ENCODE peak calls at places on chromosomes 6 and 20, in nine cellular contexts. One of them, this sample, is unnamed.

GRCh38 chr20:59724457-59725366 is 120.4 kb downstream of the PHACTR3 start:
- DNase-seq in upper lobe of right lung: peak
- DNase-seq in BJ: no peak
- DNase-seq in fibroblast of mammary gland: no peak
- DNase-seq in cardiac fibroblast: no peak
- DNase-seq in brain microvascular endothelial cell: no peak
- DNase-seq in foreskin fibroblast: no peak
- DNase-seq in uterus: no peak
- DNase-seq in HCT116: no peak
- DNase-seq in this sample: no peak

GRCh38 chr20:46772901-46773300 is 63.5 kb downstream of the SLC2A10 start:
- DNase-seq in BJ: no peak
- DNase-seq in upper lobe of right lung: no peak
- DNase-seq in foreskin fibroblast: no peak
- DNase-seq in fibroblast of mammary gland: no peak
- DNase-seq in HCT116: no peak
- DNase-seq in uterus: no peak
- DNase-seq in brain microvascular endothelial cell: no peak
- DNase-seq in cardiac fibroblast: no peak
- DNase-seq in this sample: no peak

GRCh38 chr6:113980937-113981554 is 10.1 kb upstream of the HDAC2 start:
- DNase-seq in BJ: no peak
- DNase-seq in cardiac fibroblast: peak
- DNase-seq in fibroblast of mammary gland: peak
- DNase-seq in HCT116: no peak
- DNase-seq in brain microvascular endothelial cell: no peak
- DNase-seq in upper lobe of right lung: no peak
- DNase-seq in uterus: no peak
- DNase-seq in foreskin fibroblast: peak
- DNase-seq in this sample: no peak

GRCh38 chr20:51985013-51985415 is 182.7 kb upstream of the SALL4 start:
- DNase-seq in cardiac fibroblast: peak
- DNase-seq in foreskin fibroblast: peak
- DNase-seq in upper lobe of right lung: no peak
- DNase-seq in fibroblast of mammary gland: peak
- DNase-seq in HCT116: peak
- DNase-seq in BJ: peak
- DNase-seq in uterus: peak
- DNase-seq in brain microvascular endothelial cell: peak
- DNase-seq in this sample: peak

GRCh38 chr6:56688521-56688920 is 45.8 kb upstream of the DST start:
- DNase-seq in brain microvascular endothelial cell: no peak
- DNase-seq in foreskin fibroblast: no peak
- DNase-seq in upper lobe of right lung: no peak
- DNase-seq in fibroblast of mammary gland: peak
- DNase-seq in uterus: no peak
- DNase-seq in HCT116: no peak
- DNase-seq in BJ: no peak
- DNase-seq in cardiac fibroblast: peak
- DNase-seq in this sample: no peak

GRCh38 chr6:140124498-140124897 is 750.0 kb upstream of the CITED2 start:
- DNase-seq in HCT116: no peak
- DNase-seq in foreskin fibroblast: no peak
- DNase-seq in brain microvascular endothelial cell: no peak
- DNase-seq in uterus: no peak
- DNase-seq in fibroblast of mammary gland: no peak
- DNase-seq in cardiac fibroblast: no peak
- DNase-seq in BJ: no peak
- DNase-seq in upper lobe of right lung: no peak
- DNase-seq in this sample: no peak

GRCh38 chr20:31864521-31865400 is 5.6 kb downstream of the DUSP15 start:
- DNase-seq in upper lobe of right lung: no peak
- DNase-seq in brain microvascular endothelial cell: no peak
- DNase-seq in BJ: no peak
- DNase-seq in fibroblast of mammary gland: no peak
- DNase-seq in foreskin fibroblast: no peak
- DNase-seq in HCT116: no peak
- DNase-seq in cardiac fibroblast: no peak
- DNase-seq in uterus: no peak
- DNase-seq in this sample: no peak

GRCh38 chr20:19588731-19589130 is 169.3 kb upstream of the RIN2 start:
- DNase-seq in BJ: no peak
- DNase-seq in foreskin fibroblast: peak
- DNase-seq in HCT116: no peak
- DNase-seq in cardiac fibroblast: no peak
- DNase-seq in uterus: peak
- DNase-seq in fibroblast of mammary gland: no peak
- DNase-seq in upper lobe of right lung: no peak
- DNase-seq in brain microvascular endothelial cell: no peak
- DNase-seq in this sample: no peak

GRCh38 chr20:3753098-3753497 is 14.5 kb downstream of the ADISSP start:
- DNase-seq in cardiac fibroblast: peak
- DNase-seq in foreskin fibroblast: peak
- DNase-seq in uterus: peak
- DNase-seq in upper lobe of right lung: no peak
- DNase-seq in HCT116: peak
- DNase-seq in BJ: no peak
- DNase-seq in fibroblast of mammary gland: peak
- DNase-seq in brain microvascular endothelial cell: peak
- DNase-seq in this sample: no peak

GRCh38 chr6:35993150-35993549 is 31.3 kb downstream of the SLC26A8 start:
- DNase-seq in foreskin fibroblast: no peak
- DNase-seq in fibroblast of mammary gland: no peak
- DNase-seq in upper lobe of right lung: no peak
- DNase-seq in brain microvascular endothelial cell: no peak
- DNase-seq in cardiac fibroblast: no peak
- DNase-seq in HCT116: no peak
- DNase-seq in uterus: no peak
- DNase-seq in BJ: no peak
- DNase-seq in this sample: no peak
- TF ChIP-seq CTCF in foreskin fibroblast: no peak
- TF ChIP-seq CTCF in fibroblast of mammary gland: no peak
- TF ChIP-seq CTCF in upper lobe of right lung: no peak
- TF ChIP-seq CTCF in brain microvascular endothelial cell: no peak
- TF ChIP-seq CTCF in cardiac fibroblast: no peak
- TF ChIP-seq CTCF in HCT116: no peak
- TF ChIP-seq CTCF in uterus: no peak
- TF ChIP-seq CTCF in BJ: no peak
- TF ChIP-seq CTCF in this sample: no peak

GRCh38 chr20:49699200-49699992 is 14.3 kb downstream of the B4GALT5 start:
- DNase-seq in cardiac fibroblast: peak
- DNase-seq in fibroblast of mammary gland: peak
- DNase-seq in upper lobe of right lung: no peak
- DNase-seq in foreskin fibroblast: peak
- DNase-seq in BJ: no peak
- DNase-seq in uterus: no peak
- DNase-seq in brain microvascular endothelial cell: peak
- DNase-seq in HCT116: no peak
- DNase-seq in this sample: no peak
- H3K4me3 ChIP-seq in cardiac fibroblast: no peak
- H3K4me3 ChIP-seq in fibroblast of mammary gland: no peak
- H3K4me3 ChIP-seq in upper lobe of right lung: no peak
- H3K4me3 ChIP-seq in foreskin fibroblast: no peak
- H3K4me3 ChIP-seq in BJ: no peak
- H3K4me3 ChIP-seq in uterus: no peak
- H3K4me3 ChIP-seq in brain microvascular endothelial cell: no peak
- H3K4me3 ChIP-seq in HCT116: no peak
- H3K4me3 ChIP-seq in this sample: no peak

GRCh38 chr20:25399038-25399430 is 8.4 kb upstream of the ABHD12 start:
- DNase-seq in brain microvascular endothelial cell: peak
- DNase-seq in upper lobe of right lung: no peak
- DNase-seq in foreskin fibroblast: peak
- DNase-seq in uterus: peak
- DNase-seq in HCT116: peak
- DNase-seq in BJ: peak
- DNase-seq in cardiac fibroblast: peak
- DNase-seq in fibroblast of mammary gland: peak
- DNase-seq in this sample: peak
- TF ChIP-seq CTCF in brain microvascular endothelial cell: peak
- TF ChIP-seq CTCF in upper lobe of right lung: peak
- TF ChIP-seq CTCF in foreskin fibroblast: peak
- TF ChIP-seq CTCF in uterus: peak
- TF ChIP-seq CTCF in HCT116: peak
- TF ChIP-seq CTCF in BJ: peak
- TF ChIP-seq CTCF in cardiac fibroblast: peak
- TF ChIP-seq CTCF in fibroblast of mammary gland: peak
- TF ChIP-seq CTCF in this sample: peak

GRCh38 chr6:16079354-16079753 is 49.5 kb upstream of the MYLIP start:
- DNase-seq in uterus: no peak
- DNase-seq in foreskin fibroblast: no peak
- DNase-seq in cardiac fibroblast: no peak
- DNase-seq in BJ: no peak
- DNase-seq in brain microvascular endothelial cell: no peak
- DNase-seq in HCT116: no peak
- DNase-seq in fibroblast of mammary gland: no peak
- DNase-seq in upper lobe of right lung: no peak
- DNase-seq in this sample: no peak

GRCh38 chr6:16081337-16081736 is 47.5 kb upstream of the MYLIP start:
- DNase-seq in cardiac fibroblast: no peak
- DNase-seq in fibroblast of mammary gland: no peak
- DNase-seq in upper lobe of right lung: no peak
- DNase-seq in uterus: no peak
- DNase-seq in foreskin fibroblast: no peak
- DNase-seq in HCT116: no peak
- DNase-seq in BJ: no peak
- DNase-seq in brain microvascular endothelial cell: no peak
- DNase-seq in this sample: no peak

GRCh38 chr6:16080204-16080603 is 48.7 kb upstream of the MYLIP start:
- DNase-seq in brain microvascular endothelial cell: no peak
- DNase-seq in cardiac fibroblast: no peak
- DNase-seq in upper lobe of right lung: no peak
- DNase-seq in foreskin fibroblast: no peak
- DNase-seq in BJ: no peak
- DNase-seq in uterus: no peak
- DNase-seq in HCT116: no peak
- DNase-seq in fibroblast of mammary gland: no peak
- DNase-seq in this sample: no peak

GRCh38 chr6:16078064-16078463 is 50.8 kb upstream of the MYLIP start:
- DNase-seq in BJ: no peak
- DNase-seq in cardiac fibroblast: no peak
- DNase-seq in foreskin fibroblast: no peak
- DNase-seq in fibroblast of mammary gland: no peak
- DNase-seq in upper lobe of right lung: no peak
- DNase-seq in HCT116: no peak
- DNase-seq in brain microvascular endothelial cell: no peak
- DNase-seq in uterus: no peak
- DNase-seq in this sample: no peak

GRCh38 chr6:16082367-16082766 is 46.5 kb upstream of the MYLIP start:
- DNase-seq in BJ: no peak
- DNase-seq in foreskin fibroblast: no peak
- DNase-seq in fibroblast of mammary gland: no peak
- DNase-seq in brain microvascular endothelial cell: no peak
- DNase-seq in upper lobe of right lung: no peak
- DNase-seq in uterus: no peak
- DNase-seq in cardiac fibroblast: no peak
- DNase-seq in HCT116: no peak
- DNase-seq in this sample: no peak
- H3K4me3 ChIP-seq in BJ: no peak
- H3K4me3 ChIP-seq in foreskin fibroblast: no peak
- H3K4me3 ChIP-seq in fibroblast of mammary gland: no peak
- H3K4me3 ChIP-seq in brain microvascular endothelial cell: no peak
- H3K4me3 ChIP-seq in upper lobe of right lung: no peak
- H3K4me3 ChIP-seq in uterus: no peak
- H3K4me3 ChIP-seq in cardiac fibroblast: no peak
- H3K4me3 ChIP-seq in HCT116: no peak
- H3K4me3 ChIP-seq in this sample: no peak

DNA sequence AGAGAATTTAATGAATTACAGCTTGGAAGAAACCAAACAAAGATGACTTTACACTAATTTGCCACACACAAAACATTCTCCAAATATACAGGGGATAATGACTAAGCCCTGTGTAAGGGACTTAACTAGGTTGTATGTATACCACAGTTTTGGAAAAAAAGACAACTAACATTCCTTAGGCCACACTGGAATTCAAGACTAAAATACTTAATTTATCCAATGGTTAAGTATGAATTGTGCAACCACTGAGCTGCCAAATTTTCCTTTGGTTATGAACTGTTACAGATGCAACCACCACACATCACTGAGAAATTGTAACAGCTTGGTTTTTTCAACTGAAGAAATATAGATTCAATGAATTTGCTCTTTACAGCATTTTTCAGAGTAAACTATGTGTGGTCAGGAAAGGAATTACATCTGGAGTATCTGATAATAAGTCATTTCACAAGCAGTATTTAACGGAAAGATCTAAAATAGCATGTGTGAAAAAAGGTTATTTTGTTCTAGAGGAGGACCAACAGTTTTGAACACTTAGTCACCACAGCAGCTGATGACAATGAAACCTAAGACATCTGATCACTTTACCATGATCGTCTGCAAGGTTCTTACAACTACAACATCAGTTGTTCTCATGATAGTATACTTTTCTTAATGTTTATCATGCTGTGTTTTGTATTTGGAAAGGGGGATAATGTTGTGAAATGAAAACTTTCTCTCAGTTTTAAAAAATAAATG is 318.8 kb downstream of the BCKDHB start:
- DNase-seq in fibroblast of mammary gland: peak
- DNase-seq in HCT116: no peak
- DNase-seq in upper lobe of right lung: no peak
- DNase-seq in foreskin fibroblast: peak
- DNase-seq in uterus: no peak
- DNase-seq in brain microvascular endothelial cell: peak
- DNase-seq in cardiac fibroblast: peak
- DNase-seq in BJ: peak
- DNase-seq in this sample: no peak
- TF ChIP-seq CTCF in fibroblast of mammary gland: no peak
- TF ChIP-seq CTCF in HCT116: peak
- TF ChIP-seq CTCF in upper lobe of right lung: peak
- TF ChIP-seq CTCF in foreskin fibroblast: no peak
- TF ChIP-seq CTCF in uterus: no peak
- TF ChIP-seq CTCF in brain microvascular endothelial cell: no peak
- TF ChIP-seq CTCF in cardiac fibroblast: peak
- TF ChIP-seq CTCF in BJ: no peak
- TF ChIP-seq CTCF in this sample: no peak

GRCh38 chr20:35661908-35662307 is 2.8 kb downstream of the CPNE1 start:
- DNase-seq in foreskin fibroblast: no peak
- DNase-seq in brain microvascular endothelial cell: no peak
- DNase-seq in uterus: no peak
- DNase-seq in HCT116: no peak
- DNase-seq in cardiac fibroblast: no peak
- DNase-seq in upper lobe of right lung: no peak
- DNase-seq in BJ: no peak
- DNase-seq in fibroblast of mammary gland: no peak
- DNase-seq in this sample: no peak

GRCh38 chr20:35660122-35660937 is 4.4 kb downstream of the CPNE1 start:
- DNase-seq in brain microvascular endothelial cell: no peak
- DNase-seq in fibroblast of mammary gland: no peak
- DNase-seq in upper lobe of right lung: no peak
- DNase-seq in foreskin fibroblast: no peak
- DNase-seq in BJ: no peak
- DNase-seq in cardiac fibroblast: no peak
- DNase-seq in HCT116: no peak
- DNase-seq in uterus: no peak
- DNase-seq in this sample: no peak

GRCh38 chr20:35662541-35662940 is 2.2 kb downstream of the CPNE1 start:
- DNase-seq in BJ: no peak
- DNase-seq in HCT116: no peak
- DNase-seq in upper lobe of right lung: no peak
- DNase-seq in foreskin fibroblast: no peak
- DNase-seq in brain microvascular endothelial cell: no peak
- DNase-seq in cardiac fibroblast: no peak
- DNase-seq in fibroblast of mammary gland: no peak
- DNase-seq in uterus: no peak
- DNase-seq in this sample: no peak

GRCh38 chr20:35663516-35663812 is 1.2 kb downstream of the CPNE1 start:
- DNase-seq in BJ: no peak
- DNase-seq in upper lobe of right lung: no peak
- DNase-seq in uterus: no peak
- DNase-seq in foreskin fibroblast: no peak
- DNase-seq in cardiac fibroblast: peak
- DNase-seq in brain microvascular endothelial cell: peak
- DNase-seq in HCT116: no peak
- DNase-seq in fibroblast of mammary gland: peak
- DNase-seq in this sample: no peak

GRCh38 chr20:35661013-35661412 is 3.7 kb downstream of the CPNE1 start:
- DNase-seq in HCT116: peak
- DNase-seq in cardiac fibroblast: peak
- DNase-seq in uterus: no peak
- DNase-seq in upper lobe of right lung: no peak
- DNase-seq in brain microvascular endothelial cell: no peak
- DNase-seq in foreskin fibroblast: peak
- DNase-seq in BJ: no peak
- DNase-seq in fibroblast of mammary gland: no peak
- DNase-seq in this sample: no peak
- H3K4me3 ChIP-seq in HCT116: no peak
- H3K4me3 ChIP-seq in cardiac fibroblast: no peak
- H3K4me3 ChIP-seq in uterus: no peak
- H3K4me3 ChIP-seq in upper lobe of right lung: peak
- H3K4me3 ChIP-seq in brain microvascular endothelial cell: no peak
- H3K4me3 ChIP-seq in foreskin fibroblast: no peak
- H3K4me3 ChIP-seq in BJ: no peak
- H3K4me3 ChIP-seq in fibroblast of mammary gland: no peak
- H3K4me3 ChIP-seq in this sample: no peak

This sample was measured in epithelial cell of proximal tubule.